ENCODE peak calls at places on chromosomes 6 and 20, in ten cellular contexts. D is midbrain; Z is D341Med; S is activated T-cell treated with anti-CD3 and anti-CD28 coated beads, Interleukin-2, amount 50 U/mL, for 4 hours; O is hippocampal formation; F is GF-D8; Y is Caki2; W is endodermal cell; K is AG08395; Q is T-cell. A is an unnamed sample.

GRCh38 chr20:23200914-23201313 is 114.8 kb upstream of the CD93 start:
- DNase-seq in Y (peak; percentile 46), Z (no peak), D (no peak), S (no peak), O (no peak), Q (no peak), W (peak; percentile 92), F (no peak), K (no peak), A (no peak)

GRCh38 chr6:152305672-152306071 is 331.5 kb downstream of the SYNE1 start:
- DNase-seq in Q (no peak), Y (no peak), D (no peak), S (no peak), W (no peak), Z (no peak), F (no peak), K (no peak), O (no peak), A (no peak)

GRCh38 chr6:113489946-113490345 is 367.2 kb upstream of the MARCKS start:
- DNase-seq in Q (no peak), O (no peak), K (peak; percentile 24), S (no peak), F (no peak), W (no peak), Z (no peak), Y (no peak), D (no peak), A (no peak)

GRCh38 chr20:15951711-15952110 is 621.5 kb downstream of the KIF16B start:
- DNase-seq in Q (no peak), O (no peak), S (no peak), D (no peak), Y (peak; percentile 13), F (no peak), K (no peak), W (no peak), Z (no peak), A (no peak)

GRCh38 chr6:111950661-111951426 is 77.6 kb upstream of the FYN start:
- DNase-seq in D (no peak), S (no peak), K (peak; percentile 17), Y (peak; percentile 46), W (no peak), Q (no peak), O (no peak), F (no peak), Z (no peak), A (no peak)

GRCh38 chr6:79070206-79070825 is 7.7 kb downstream of the PHIP start:
- DNase-seq in D (no peak), K (peak; percentile 3), F (no peak), S (no peak), W (no peak), Q (no peak), Y (no peak), O (no peak), Z (no peak), A (no peak)

GRCh38 chr6:124066995-124067552 is 263.4 kb downstream of the NKAIN2 start:
- DNase-seq in Q (no peak), F (no peak), Z (no peak), K (no peak), Y (no peak), S (no peak), D (no peak), O (peak; percentile 65), W (no peak), A (no peak)

GRCh38 chr20:19995220-19995863 is 21.8 kb upstream of the NAA20 start:
- DNase-seq in Y (no peak), F (peak; percentile 15), Q (no peak), W (no peak), D (peak; percentile 75), K (peak; percentile 64), O (peak; percentile 79), S (no peak), Z (peak; percentile 59), A (peak; percentile 21)

GRCh38 chr6:4664911-4665310 is 111.3 kb upstream of the CDYL start:
- DNase-seq in W (no peak), O (no peak), D (no peak), Y (no peak), K (no peak), Q (no peak), Z (no peak), F (no peak), S (no peak), A (no peak)

GRCh38 chr20:37969949-37970855 is 63.1 kb downstream of the TTI1 start:
- DNase-seq in W (peak; percentile 7), O (no peak), Y (no peak), S (no peak), F (no peak), K (peak; percentile 27), D (no peak), Z (no peak), Q (no peak), A (no peak)

GRCh38 chr6:113873043-113873667 is 16.0 kb downstream of the MARCKS start:
- DNase-seq in F (peak; percentile 20), D (peak; percentile 63), K (no peak), O (no peak), Z (no peak), Y (no peak), W (no peak), S (no peak), Q (no peak), A (no peak)

GRCh38 chr6:55668625-55669024 is 89.6 kb upstream of the HMGCLL1 start:
- DNase-seq in S (no peak), Q (no peak), Z (no peak), D (no peak), F (no peak), Y (no peak), K (no peak), O (no peak), W (peak; percentile 47), A (no peak)

A was measured in nucleus accumbens.